ENCODE peak calls at places on chromosomes 5 and 9, in ten cellular contexts. I is progenitor cell of endocrine pancreas, U is uterus, P is fibroblast of mammary gland, W is heart left ventricle, G is neural crest cell, B is astrocyte of the spinal cord, F is GM10248, L is OCI-LY7, X is mucosa of descending colon. S is an unnamed sample.

GRCh38 chr9:85964526-85964925 is 23.6 kb downstream of the NAA35 start:
- DNase-seq in L (no peak), X (no peak), P (no peak), B (no peak), G (no peak), U (no peak), W (no peak), F (no peak), I (no peak), S (no peak)

GRCh38 chr5:7926296-7926695 is 57.3 kb downstream of the MTRR start:
- DNase-seq in U (no peak), P (peak), G (no peak), I (no peak), F (no peak), W (no peak), L (no peak), B (peak), X (no peak), S (no peak)

GRCh38 chr5:116320486-116320885 is 235.7 kb downstream of the COMMD10 start:
- DNase-seq in U (no peak), I (no peak), F (no peak), L (no peak), P (no peak), G (no peak), B (peak), W (no peak), X (no peak), S (no peak)

GRCh38 chr5:111463304-111463703 is 49.0 kb downstream of the STARD4 start:
- DNase-seq in F (no peak), L (no peak), U (no peak), B (no peak), X (no peak), I (no peak), W (no peak), G (no peak), P (no peak), S (no peak)

GRCh38 chr9:109619310-109619709 is 121.2 kb upstream of the PTPN3 start:
- DNase-seq in L (no peak), G (no peak), X (no peak), I (no peak), U (no peak), F (no peak), B (no peak), P (no peak), W (no peak), S (no peak)

GRCh38 chr5:56406838-56407237 is 173.7 kb upstream of the ANKRD55 start:
- DNase-seq in W (no peak), B (no peak), L (no peak), P (peak), G (no peak), F (no peak), X (no peak), U (no peak), I (no peak), S (no peak)

GRCh38 chr5:6146264-6146663 is 232.1 kb downstream of the MED10 start:
- DNase-seq in B (no peak), L (no peak), I (no peak), G (no peak), P (no peak), W (no peak), U (no peak), F (no peak), X (no peak), S (no peak)

GRCh38 chr5:622946-623522 is 10.9 kb downstream of the CEP72 start:
- DNase-seq in U (no peak), L (no peak), F (no peak), G (no peak), B (no peak), W (no peak), X (no peak), I (no peak), P (no peak), S (no peak)

GRCh38 chr9:127121628-127122175 is 733 bp downstream of the ANGPTL2 start:
- DNase-seq in G (peak), F (no peak), I (no peak), X (no peak), P (no peak), W (no peak), U (no peak), L (no peak), B (peak), S (no peak)

GRCh38 chr9:124453586-124454191 is 3.4 kb downstream of the ADGRD2 start:
- DNase-seq in X (peak), L (no peak), B (no peak), P (no peak), U (no peak), I (no peak), W (no peak), F (no peak), G (no peak), S (no peak)

GRCh38 chr5:35736280-35736679 is 118.6 kb downstream of the SPEF2 start:
- DNase-seq in B (no peak), F (no peak), U (no peak), L (no peak), I (no peak), W (no peak), G (no peak), X (no peak), P (peak), S (no peak)

GRCh38 chr9:38160613-38161215 is 91.7 kb upstream of the SHB start:
- DNase-seq in G (peak), F (peak), B (peak), L (peak), P (peak), W (no peak), I (peak), X (peak), U (peak), S (no peak)

GRCh38 chr5:1088031-1088430 is 23.8 kb downstream of the SLC12A7 start:
- DNase-seq in X (no peak), P (no peak), I (no peak), W (no peak), B (no peak), L (no peak), F (no peak), G (no peak), U (no peak), S (no peak)

GRCh38 chr9:104780796-104781395 is 17.0 kb downstream of the NIPSNAP3B start:
- DNase-seq in X (no peak), B (peak), G (no peak), I (no peak), L (peak), F (no peak), U (no peak), P (peak), W (no peak), S (no peak)

GRCh38 chr9:127053908-127054307 is 68.5 kb downstream of the ANGPTL2 start:
- DNase-seq in B (no peak), G (no peak), I (no peak), P (no peak), F (no peak), U (no peak), W (no peak), X (no peak), L (no peak), S (peak)

GRCh38 chr5:94850960-94851359 is 232.5 kb downstream of the SLF1 start:
- DNase-seq in B (no peak), L (no peak), P (no peak), F (no peak), W (no peak), I (no peak), G (no peak), U (no peak), X (no peak), S (no peak)
- TF ChIP-seq CTCF in B (no peak), L (no peak), P (no peak), F (no peak), W (no peak), I (no peak), G (no peak), U (no peak), X (no peak), S (no peak)

DNA sequence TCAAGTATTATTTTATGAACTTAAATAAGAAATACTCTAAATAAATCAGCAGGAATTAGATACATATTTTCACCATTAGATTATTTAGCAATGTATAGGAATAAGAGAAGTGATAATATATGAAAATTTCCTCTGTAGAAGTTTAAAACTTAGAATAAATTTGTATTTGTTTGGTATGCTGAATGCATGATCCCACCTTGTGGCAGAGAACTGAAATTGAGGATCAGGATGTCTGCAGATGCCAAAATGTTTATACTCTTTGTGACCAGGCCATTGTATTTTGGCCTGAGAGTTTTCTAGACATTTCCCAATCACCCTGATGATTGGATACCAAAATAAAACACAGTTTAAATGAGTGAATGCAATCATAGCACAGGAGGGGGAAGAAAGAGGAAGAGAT is 6.3 kb downstream of the TYRP1 start:
- DNase-seq in B (peak), W (no peak), L (no peak), F (no peak), U (no peak), I (no peak), G (no peak), X (no peak), P (peak), S (no peak)
- TF ChIP-seq CTCF in B (peak), W (no peak), L (no peak), F (no peak), U (no peak), I (peak), G (peak), X (no peak), P (peak), S (peak)

GRCh38 chr9:2620876-2621677 is 510 bp upstream of the VLDLR start:
- DNase-seq in B (peak), F (no peak), W (peak), X (peak), U (peak), G (peak), L (no peak), I (no peak), P (peak), S (peak)
- TF ChIP-seq CTCF in B (peak), F (no peak), W (peak), X (no peak), U (no peak), G (peak), L (no peak), I (no peak), P (peak), S (no peak)

GRCh38 chr5:129111351-129111750 is 16.8 kb downstream of the ISOC1 start:
- DNase-seq in I (no peak), F (no peak), W (no peak), B (no peak), G (no peak), L (no peak), X (no peak), U (no peak), P (no peak), S (no peak)
- TF ChIP-seq CTCF in I (no peak), F (no peak), W (no peak), B (no peak), G (no peak), L (no peak), X (no peak), U (no peak), P (no peak), S (no peak)

DNA sequence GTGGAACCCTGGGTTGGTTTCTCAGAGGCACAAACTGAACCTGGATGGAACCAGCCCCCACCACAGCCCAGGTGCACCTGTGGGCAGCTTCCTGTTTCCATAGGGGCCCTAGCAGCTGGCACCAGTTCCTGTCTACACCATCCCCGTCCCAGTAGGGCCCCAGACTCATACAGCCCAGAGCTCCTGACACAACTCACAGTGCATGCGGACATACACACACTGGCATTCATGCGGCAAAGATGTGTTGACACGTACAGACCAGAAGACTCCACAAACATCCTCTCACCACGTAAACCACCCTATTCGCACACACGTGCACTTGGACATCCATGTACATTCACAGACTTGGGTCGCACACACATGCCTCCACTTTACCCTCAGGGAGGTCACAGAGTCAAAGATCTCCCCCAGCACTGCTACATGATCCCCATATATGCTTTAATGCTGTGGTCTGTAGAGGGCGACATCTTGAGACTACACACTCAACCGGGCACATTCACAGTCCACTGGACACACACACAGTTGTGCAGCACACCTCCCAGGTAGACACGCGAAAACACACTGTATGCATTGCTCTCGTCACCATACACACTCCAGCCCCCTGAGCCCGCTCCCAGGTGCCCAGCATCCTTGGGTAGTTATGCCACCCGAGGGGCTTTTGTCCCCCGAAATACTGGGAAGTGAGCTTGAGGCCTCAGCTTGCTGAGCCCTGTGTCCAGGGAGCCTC is 22.4 kb downstream of the CXXC5 start:
- DNase-seq in U (no peak), B (no peak), F (peak), G (no peak), X (no peak), I (no peak), P (no peak), L (peak), W (no peak), S (no peak)
- TF ChIP-seq CTCF in U (no peak), B (peak), F (peak), G (no peak), X (no peak), I (peak), P (peak), L (peak), W (peak), S (peak)